ENCODE peak calls at places on chromosomes 5 and 9, in five cellular contexts. V, X, T, O and S are unnamed samples.

GRCh38 chr9:122930933-122931850 is at the start of gene ZBTB26:
- DNase-seq in X (peak; percentile 90), O (peak; percentile 88), V (peak; percentile 87), T (peak; percentile 88), S (peak; percentile 96)

GRCh38 chr9:31821583-31821982 is 562.9 kb upstream of the ACO1 start:
- DNase-seq in V (no peak), T (no peak), O (no peak), X (no peak), S (no peak)

GRCh38 chr5:174831985-174832384 is 107.6 kb downstream of the MSX2 start:
- DNase-seq in T (no peak), V (no peak), O (no peak), X (no peak), S (no peak)

GRCh38 chr5:14825977-14826376 is 45.6 kb downstream of the ANKH start:
- DNase-seq in O (no peak), V (no peak), X (no peak), T (no peak), S (no peak)

GRCh38 chr5:142078251-142078650 is 30.3 kb upstream of the NDFIP1 start:
- DNase-seq in T (no peak), V (no peak), O (no peak), X (no peak), S (no peak)

GRCh38 chr5:119862654-119863053 is 233.3 kb downstream of the FAM170A start:
- DNase-seq in T (no peak), O (no peak), V (no peak), X (no peak), S (no peak)

GRCh38 chr9:102405218-102405867 is 589.8 kb upstream of the CYLC2 start:
- DNase-seq in T (no peak), X (no peak), V (no peak), O (no peak), S (no peak)

GRCh38 chr9:101307041-101307440 is 77.8 kb downstream of the BAAT start:
- DNase-seq in O (no peak), T (no peak), X (no peak), V (no peak), S (no peak)

GRCh38 chr5:166436857-166437256 is 1854.6 kb upstream of the WWC1 start:
- DNase-seq in O (peak; percentile 3), T (peak; percentile 22), V (no peak), X (no peak), S (no peak)

GRCh38 chr5:142829821-142830220 is 59.6 kb downstream of the ARHGAP26 start:
- DNase-seq in X (no peak), T (peak; percentile 77), O (peak; percentile 37), V (no peak), S (no peak)

GRCh38 chr5:15501057-15501791 is 1.2 kb downstream of the FBXL7 start:
- DNase-seq in T (peak; percentile 72), X (no peak), O (no peak), V (peak; percentile 26), S (no peak)

GRCh38 chr9:124347206-124347967 is 67.9 kb downstream of the PSMB7 start:
- DNase-seq in O (no peak), T (no peak), X (no peak), V (no peak), S (no peak)

GRCh38 chr9:133943781-133944745 is 48.1 kb downstream of the VAV2 start:
- DNase-seq in T (no peak), X (no peak), O (no peak), V (no peak), S (peak; percentile 93)

GRCh38 chr5:57094753-57095683 is 78.8 kb upstream of the GPBP1 start:
- DNase-seq in X (no peak), O (peak; percentile 13), V (no peak), T (peak; percentile 7), S (no peak)
- TF ChIP-seq CTCF in X (no peak), O (peak; percentile 32), V (no peak), T (peak; percentile 18), S (peak; percentile 10)

GRCh38 chr9:130539473-130540223 is 39.7 kb upstream of the FUBP3 start:
- DNase-seq in X (no peak), V (no peak), T (peak; percentile 85), O (peak; percentile 77), S (no peak)
- TF ChIP-seq CTCF in X (no peak), V (no peak), T (no peak), O (no peak), S (no peak)

DNA sequence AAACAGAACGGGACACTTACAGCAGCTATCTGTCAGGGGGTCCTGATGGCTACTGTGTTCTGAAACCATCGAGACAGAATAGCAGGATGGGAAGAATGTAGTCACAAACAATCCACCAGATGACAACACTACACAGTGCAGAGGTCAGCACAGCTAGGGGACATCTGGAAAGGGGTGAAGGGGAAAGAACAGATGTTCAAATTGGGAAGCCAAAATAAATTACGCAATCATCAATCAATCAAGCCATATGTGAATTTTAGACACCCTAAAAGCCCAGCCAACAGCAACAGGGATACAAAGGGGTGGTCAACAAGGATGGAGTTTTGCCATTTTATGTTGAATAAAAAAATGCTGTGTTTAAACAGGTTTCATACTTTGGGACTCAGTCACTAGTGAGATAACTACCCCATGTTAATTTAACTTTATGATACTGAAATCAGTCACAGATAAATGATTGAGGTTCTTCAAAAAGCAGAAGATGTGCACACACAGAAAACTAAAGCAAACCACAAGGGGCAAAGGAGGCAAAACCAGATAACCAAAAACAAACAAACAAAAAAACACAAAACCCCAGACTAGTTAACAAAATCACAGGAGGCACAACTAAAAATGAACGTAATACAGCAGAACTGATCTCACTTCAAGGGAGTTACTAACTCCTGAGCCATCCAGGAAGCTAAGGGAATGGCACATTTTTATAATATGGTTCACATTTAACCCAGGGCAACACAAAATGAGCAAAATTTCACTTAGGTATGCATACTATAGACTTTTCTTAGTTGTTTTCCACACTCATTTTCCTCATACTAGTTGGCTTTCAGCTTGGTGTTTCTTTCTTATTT is 65.9 kb downstream of the HABP4 start:
- DNase-seq in O (no peak), T (peak; percentile 86), V (no peak), X (no peak), S (no peak)
- TF ChIP-seq CTCF in O (no peak), T (no peak), V (no peak), X (no peak), S (no peak)

DNA sequence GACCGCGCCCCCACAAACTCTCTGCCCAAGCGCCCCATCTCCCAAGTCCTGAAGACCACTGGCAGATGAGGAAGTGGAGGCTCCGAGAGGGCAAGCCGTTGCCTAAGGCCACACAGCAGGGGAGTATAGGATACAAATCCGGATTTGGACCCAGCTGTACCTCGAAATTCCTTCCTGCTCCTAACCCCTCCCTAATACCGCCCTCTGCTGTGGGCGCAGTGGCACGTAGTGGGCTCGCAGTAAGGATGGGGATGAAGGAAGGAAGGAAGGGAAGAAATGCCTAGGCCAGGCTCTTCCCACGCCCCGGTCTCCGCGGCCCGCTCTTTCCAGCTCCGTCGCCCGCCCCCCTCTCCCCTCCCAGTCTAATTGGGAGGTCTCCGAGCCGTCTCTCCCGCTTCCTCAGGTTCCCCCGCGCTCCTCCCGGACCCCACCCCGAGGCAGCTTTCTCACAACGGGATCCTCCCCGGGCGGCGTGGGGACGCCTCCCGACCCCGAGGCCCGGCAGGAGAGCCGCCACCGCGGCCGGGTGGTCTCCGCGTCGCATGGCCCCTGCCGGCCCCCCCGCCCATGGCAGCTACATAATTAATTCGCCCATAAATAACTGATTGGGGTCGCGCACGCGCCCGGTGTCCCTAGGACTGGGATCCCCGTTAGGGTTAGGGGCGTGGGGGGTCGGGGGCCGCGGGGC is 138.9 kb downstream of the C9orf50 start:
- DNase-seq in X (no peak), T (peak; percentile 42), V (no peak), O (no peak), S (no peak)
- TF ChIP-seq CTCF in X (no peak), T (peak; percentile 25), V (peak; percentile 21), O (peak; percentile 24), S (peak; percentile 22)